ENCODE peak calls at places on chromosomes 12 and 14, in ten cellular contexts. Y is tibial artery, I is uterus, N is mammary epithelial cell, Q is RWPE1, C is lung, W is left ventricle myocardium inferior, E is brain microvascular endothelial cell, M is IMR-90, F is ovary. U is an unnamed sample.

GRCh38 chr14:68042591-68043210 is 223.1 kb downstream of the RAD51B start:
- DNase-seq in Y (no peak), I (no peak), N (peak; percentile 39), Q (peak; percentile 30), C (no peak), W (no peak), E (no peak), M (no peak), F (no peak), U (no peak)

GRCh38 chr12:121128908-121129704 is 3.6 kb upstream of the P2RX7 start:
- DNase-seq in Y (peak; percentile 86), I (peak; percentile 77), N (no peak), Q (no peak), C (peak; percentile 89), W (peak; percentile 78), E (peak; percentile 38), M (peak; percentile 27), F (peak; percentile 82), U (peak; percentile 94)

GRCh38 chr14:52937869-52938268 is 13.0 kb downstream of the FERMT2 start:
- DNase-seq in Y (no peak), I (no peak), N (no peak), Q (no peak), C (no peak), W (no peak), E (no peak), M (no peak), F (no peak), U (no peak)

GRCh38 chr12:119157528-119157927 is 21.2 kb upstream of the HSPB8 start:
- DNase-seq in Y (no peak), I (no peak), N (no peak), Q (no peak), C (no peak), W (peak; percentile 79), E (no peak), M (no peak), F (no peak), U (no peak)

GRCh38 chr12:127342861-127343260 is 924.1 kb upstream of the TMEM132C start:
- DNase-seq in Y (no peak), I (no peak), N (no peak), Q (no peak), C (no peak), W (no peak), E (no peak), M (no peak), F (no peak), U (no peak)

GRCh38 chr12:103882861-103883596 is 42.0 kb upstream of the NT5DC3 start:
- DNase-seq in Y (no peak), I (no peak), N (peak; percentile 80), Q (no peak), C (no peak), W (no peak), E (no peak), M (no peak), F (no peak), U (no peak)

GRCh38 chr14:35492569-35493014 is 41.4 kb upstream of the INSM2 start:
- DNase-seq in Y (no peak), I (no peak), N (no peak), Q (no peak), C (no peak), W (no peak), E (no peak), M (no peak), F (no peak), U (no peak)

GRCh38 chr14:77822307-77822706 is 22.4 kb downstream of the ADCK1 start:
- DNase-seq in Y (no peak), I (no peak), N (no peak), Q (no peak), C (no peak), W (no peak), E (no peak), M (no peak), F (no peak), U (no peak)

GRCh38 chr14:29853272-29853671 is 74.4 kb downstream of the PRKD1 start:
- DNase-seq in Y (no peak), I (no peak), N (no peak), Q (no peak), C (no peak), W (no peak), E (no peak), M (peak; percentile 19), F (no peak), U (no peak)

GRCh38 chr14:32709072-32709471 is 229.6 kb upstream of the NPAS3 start:
- DNase-seq in Y (peak; percentile 68), I (peak; percentile 53), N (peak; percentile 49), Q (no peak), C (no peak), W (no peak), E (peak; percentile 87), M (peak; percentile 77), F (peak; percentile 57), U (no peak)

GRCh38 chr14:32708134-32708533 is 230.5 kb upstream of the NPAS3 start:
- DNase-seq in Y (no peak), I (no peak), N (no peak), Q (no peak), C (no peak), W (no peak), E (no peak), M (no peak), F (no peak), U (no peak)

GRCh38 chr14:32710351-32711102 is 228.2 kb upstream of the NPAS3 start:
- DNase-seq in Y (no peak), I (no peak), N (no peak), Q (no peak), C (no peak), W (no peak), E (no peak), M (peak; percentile 49), F (peak; percentile 30), U (no peak)

GRCh38 chr14:32713856-32714255 is 224.8 kb upstream of the NPAS3 start:
- DNase-seq in Y (no peak), I (no peak), N (no peak), Q (no peak), C (no peak), W (no peak), E (no peak), M (no peak), F (no peak), U (no peak)

DNA sequence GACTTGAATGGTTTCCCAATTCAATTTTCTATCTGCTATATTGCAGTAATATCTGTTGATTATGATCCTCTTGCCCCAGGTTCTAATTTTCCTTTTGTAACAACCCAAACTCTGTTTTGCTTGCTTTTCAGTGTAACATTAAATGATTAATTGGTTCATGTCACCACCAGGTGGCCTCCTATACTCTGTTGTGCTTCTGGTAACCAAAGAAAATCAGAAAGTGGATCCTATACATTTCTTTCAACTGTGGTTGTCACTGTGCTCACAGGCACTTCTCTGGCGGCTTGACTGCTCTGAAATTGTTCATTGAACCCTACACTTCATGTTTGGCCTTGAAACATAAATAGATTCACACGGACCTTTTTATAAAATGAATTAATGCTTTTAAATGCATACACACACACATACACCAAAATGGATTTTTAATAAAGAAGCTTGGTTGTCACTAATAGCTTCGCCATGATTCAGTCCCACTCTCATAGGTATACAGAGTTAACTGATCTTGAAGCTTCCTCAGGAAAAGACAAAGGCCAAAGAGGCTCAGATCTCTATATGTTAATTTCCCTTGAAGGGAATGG is 227.5 kb upstream of the NPAS3 start:
- DNase-seq in Y (no peak), I (no peak), N (no peak), Q (peak; percentile 37), C (no peak), W (no peak), E (peak; percentile 63), M (peak; percentile 14), F (no peak), U (no peak)
- H3K27ac ChIP-seq in Y (peak overlapping the region; percentile 75), I (no peak overlapping the region), N (no peak overlapping the region), Q (no peak overlapping the region), C (no peak overlapping the region), W (peak overlapping the region; percentile 59), E (no peak overlapping the region), M (no peak overlapping the region), F (no peak overlapping the region), U (peak overlapping the region; percentile 79)

GRCh38 chr12:65868878-65869277 is 44.6 kb downstream of the HMGA2 start:
- DNase-seq in Y (no peak), I (no peak), N (no peak), Q (no peak), C (no peak), W (no peak), E (no peak), M (no peak), F (no peak), U (no peak)

GRCh38 chr12:65868133-65868705 is 43.9 kb downstream of the HMGA2 start:
- DNase-seq in Y (no peak), I (no peak), N (peak; percentile 46), Q (peak; percentile 57), C (no peak), W (no peak), E (peak; percentile 94), M (peak; percentile 97), F (no peak), U (no peak)

GRCh38 chr12:65871865-65872645 is 47.8 kb downstream of the HMGA2 start:
- DNase-seq in Y (no peak), I (no peak), N (no peak), Q (no peak), C (no peak), W (no peak), E (no peak), M (no peak), F (no peak), U (no peak)

DNA sequence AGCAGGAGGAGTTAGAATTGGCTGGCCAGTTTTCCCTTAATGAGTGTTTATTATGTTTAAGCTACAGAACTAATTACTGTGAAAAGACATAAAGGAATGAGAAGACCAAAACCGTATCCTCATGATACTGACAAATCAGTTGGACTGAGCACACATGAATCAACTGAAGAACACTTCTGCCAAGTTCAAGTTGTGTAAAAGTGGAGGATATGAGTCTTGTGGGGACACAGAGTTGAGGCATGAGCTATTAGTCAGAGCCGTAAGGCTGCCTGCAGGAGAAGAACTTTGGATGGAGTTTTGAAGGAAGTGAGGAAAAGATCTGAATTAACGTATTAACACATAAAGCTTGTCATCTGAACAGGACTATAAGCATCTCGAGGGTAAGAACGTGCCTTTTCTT is 43.1 kb downstream of the HMGA2 start:
- DNase-seq in Y (no peak), I (no peak), N (peak; percentile 76), Q (peak; percentile 18), C (no peak), W (no peak), E (peak; percentile 68), M (peak; percentile 90), F (no peak), U (no peak)
- H3K27ac ChIP-seq in Y (no peak overlapping the region), I (no peak overlapping the region), N (no peak overlapping the region), Q (no peak overlapping the region), C (no peak overlapping the region), W (no peak overlapping the region), E (peak overlapping the region; percentile 71), M (peak overlapping the region; percentile 52), F (no peak overlapping the region), U (no peak overlapping the region)

GRCh38 chr12:12837025-12837872 is 24.1 kb downstream of the DDX47 start:
- DNase-seq in Y (peak; percentile 72), I (peak; percentile 55), N (peak; percentile 91), Q (peak; percentile 69), C (no peak), W (no peak), E (peak; percentile 79), M (peak; percentile 84), F (peak; percentile 71), U (no peak)
- H3K27ac ChIP-seq in Y (no peak overlapping the region), I (no peak overlapping the region), N (peak overlapping the region; percentile 99), Q (peak overlapping the region; percentile 78), C (peak overlapping the region; percentile 57), W (no peak overlapping the region), E (peak overlapping the region; percentile 44), M (peak overlapping the region; percentile 47), F (no peak overlapping the region), U (no peak overlapping the region)

DNA sequence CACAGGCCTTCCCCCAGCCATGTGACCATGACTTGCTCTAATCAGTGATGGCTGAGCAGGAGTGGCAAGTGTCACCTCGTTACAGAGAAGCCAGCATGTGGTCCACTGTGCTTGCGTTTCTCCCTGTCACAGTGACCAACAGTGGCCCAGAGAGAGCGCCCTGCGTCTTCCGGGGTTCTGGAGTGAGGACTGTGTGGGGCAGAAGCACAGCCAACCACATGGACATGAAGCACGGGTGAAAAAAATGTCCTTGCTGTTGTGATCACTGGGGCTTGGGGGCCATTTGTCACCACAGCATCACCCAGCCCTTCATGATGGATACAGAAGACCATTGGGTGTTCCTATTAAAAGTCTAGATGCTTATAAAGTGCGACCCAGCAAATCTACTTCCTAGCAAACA is 174.6 kb upstream of the C14orf180 start:
- DNase-seq in Y (no peak), I (no peak), N (no peak), Q (no peak), C (peak; percentile 14), W (no peak), E (no peak), M (no peak), F (no peak), U (no peak)
- H3K27ac ChIP-seq in Y (no peak overlapping the region), I (no peak overlapping the region), N (no peak overlapping the region), Q (no peak overlapping the region), C (peak overlapping the region; percentile 22), W (no peak overlapping the region), E (no peak overlapping the region), M (no peak overlapping the region), F (no peak overlapping the region), U (no peak overlapping the region)

U was measured in dorsolateral prefrontal cortex.